ENCODE peak calls at places on chromosomes 6 and 20, in four cellular contexts. L, M, H and S are unnamed samples.

GRCh38 chr6:35072698-35073055 is 68.5 kb downstream of the TCP11 start:
- DNase-seq in L (no peak), M (no peak), H (no peak), S (no peak)

GRCh38 chr6:70124882-70125535 is 177.9 kb downstream of the COL9A1 start:
- DNase-seq in L (no peak), M (no peak), H (no peak), S (no peak)

GRCh38 chr20:41044409-41045062 is 15.9 kb downstream of the TOP1 start:
- DNase-seq in L (no peak), M (peak), H (no peak), S (no peak)

GRCh38 chr6:166712554-166713228 is 85.6 kb upstream of the RPS6KA2 start:
- DNase-seq in L (no peak), M (no peak), H (no peak), S (no peak)

GRCh38 chr6:66796987-66797386 is 1090.0 kb upstream of the EYS start:
- DNase-seq in L (no peak), M (no peak), H (no peak), S (no peak)

GRCh38 chr20:38970302-38970701 is 8.2 kb downstream of the DHX35 start:
- DNase-seq in L (no peak), M (no peak), H (no peak), S (no peak)

GRCh38 chr6:69820018-69820417 is 23.2 kb upstream of the LMBRD1 start:
- DNase-seq in L (no peak), M (no peak), H (no peak), S (no peak)

GRCh38 chr6:36624461-36625160 is 30.4 kb downstream of the SRSF3 start:
- DNase-seq in L (no peak), M (no peak), H (no peak), S (no peak)

GRCh38 chr6:81962198-81962597 is 209.7 kb upstream of the TENT5A start:
- DNase-seq in L (no peak), M (no peak), H (no peak), S (no peak)

GRCh38 chr6:101722991-101723579 is 329.6 kb downstream of the GRIK2 start:
- DNase-seq in L (no peak), M (no peak), H (no peak), S (no peak)

GRCh38 chr6:166456360-166457156 is 73.8 kb upstream of the MPC1 start:
- DNase-seq in L (peak), M (no peak), H (no peak), S (no peak)

GRCh38 chr6:12417191-12417590 is 127.0 kb downstream of the EDN1 start:
- DNase-seq in L (no peak), M (no peak), H (no peak), S (no peak)

GRCh38 chr6:126293891-126294524 is 45.9 kb upstream of the CENPW start:
- DNase-seq in L (no peak), M (no peak), H (no peak), S (no peak)

GRCh38 chr6:50602191-50602810 is 111.0 kb upstream of the TFAP2D start:
- DNase-seq in L (no peak), M (peak), H (peak), S (peak)

GRCh38 chr20:35305682-35306556 is 13.7 kb upstream of the FAM83C start:
- DNase-seq in L (no peak), M (peak), H (peak), S (peak)

GRCh38 chr6:91045152-91045551 is 458.3 kb upstream of the MAP3K7 start:
- DNase-seq in L (no peak), M (peak), H (no peak), S (no peak)

GRCh38 chr6:11315743-11316437 is 83.4 kb upstream of the NEDD9 start:
- DNase-seq in L (no peak), M (no peak), H (no peak), S (no peak)
- TF ChIP-seq FOXM1 in L (no peak), M (no peak), H (no peak), S (no peak)

GRCh38 chr6:75210885-75211739 is 5.3 kb upstream of the COL12A1 start:
- DNase-seq in L (no peak), M (peak), H (peak), S (peak)
- TF ChIP-seq FOXK2 in L (no peak), M (no peak), H (no peak), S (no peak)

DNA sequence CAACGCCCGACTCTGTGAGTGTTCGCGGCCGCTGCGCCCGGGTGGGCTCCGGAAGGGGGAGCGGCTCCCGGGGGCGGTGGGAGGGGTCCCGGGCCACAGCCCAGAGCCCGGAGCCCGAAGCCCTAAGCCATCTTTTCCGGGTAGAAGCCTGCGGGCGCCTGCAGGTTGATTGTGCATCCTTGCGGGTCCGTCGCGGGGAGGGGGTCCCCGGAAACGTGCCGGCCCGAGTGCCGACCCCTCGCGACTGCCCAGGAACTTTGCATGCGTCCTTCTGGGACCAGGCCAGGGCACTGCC is 413 bp downstream of the PTPRA start:
- DNase-seq in L (no peak), M (no peak), H (peak), S (no peak)
- TF ChIP-seq FOXM1 in L (no peak), M (no peak), H (no peak), S (no peak)

GRCh38 chr6:170174771-170175643 is 115.9 kb downstream of the DLL1 start:
- DNase-seq in L (no peak), M (no peak), H (no peak), S (no peak)

GRCh38 chr6:170177383-170178265 is 113.3 kb downstream of the DLL1 start:
- DNase-seq in L (no peak), M (no peak), H (no peak), S (peak)

GRCh38 chr6:170175644-170176620 is 114.9 kb downstream of the DLL1 start:
- DNase-seq in L (no peak), M (no peak), H (no peak), S (no peak)

GRCh38 chr6:170178266-170178560 is 112.7 kb downstream of the DLL1 start:
- DNase-seq in L (no peak), M (no peak), H (no peak), S (no peak)

DNA sequence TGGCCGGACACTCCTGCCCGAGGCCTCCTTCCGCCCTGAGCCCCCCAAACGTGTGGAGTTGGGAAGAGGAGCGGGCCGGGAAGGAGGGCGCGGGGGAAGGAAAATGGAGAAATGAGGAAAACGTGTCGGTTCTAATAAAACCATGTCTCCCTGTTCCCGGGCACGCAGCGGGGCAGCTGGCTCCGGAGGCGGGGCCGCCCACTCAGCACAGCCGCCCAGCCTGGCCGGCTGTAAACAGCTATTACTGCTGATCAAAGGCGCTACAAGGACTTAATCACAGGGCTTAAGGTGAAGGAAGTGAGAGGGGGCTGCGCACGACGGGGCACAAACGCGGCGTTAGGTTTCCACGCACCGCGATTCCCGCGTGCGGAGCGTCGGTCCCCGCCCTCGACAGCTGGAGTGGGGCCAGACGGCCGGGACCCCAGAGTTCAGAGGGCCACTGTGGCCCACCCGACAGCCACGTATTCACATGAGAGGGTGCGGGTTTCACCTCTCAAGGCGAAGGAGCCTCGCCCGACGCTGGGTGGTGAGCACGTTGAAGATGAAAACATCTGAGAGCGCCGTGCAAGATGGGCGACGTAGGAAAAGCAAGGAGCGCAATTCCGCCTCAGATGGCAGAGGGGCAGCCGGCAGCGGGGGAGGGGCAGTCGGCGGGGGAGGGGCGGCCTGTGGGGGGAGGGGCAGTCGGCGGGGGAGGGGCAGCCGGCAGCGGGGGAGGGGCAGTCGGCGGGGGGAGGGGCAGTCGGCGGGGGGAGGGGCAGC is 114.1 kb downstream of the DLL1 start:
- DNase-seq in L (no peak), M (no peak), H (no peak), S (peak)
- TF ChIP-seq FOXK2 in L (no peak), M (no peak), H (no peak), S (no peak)

DNA sequence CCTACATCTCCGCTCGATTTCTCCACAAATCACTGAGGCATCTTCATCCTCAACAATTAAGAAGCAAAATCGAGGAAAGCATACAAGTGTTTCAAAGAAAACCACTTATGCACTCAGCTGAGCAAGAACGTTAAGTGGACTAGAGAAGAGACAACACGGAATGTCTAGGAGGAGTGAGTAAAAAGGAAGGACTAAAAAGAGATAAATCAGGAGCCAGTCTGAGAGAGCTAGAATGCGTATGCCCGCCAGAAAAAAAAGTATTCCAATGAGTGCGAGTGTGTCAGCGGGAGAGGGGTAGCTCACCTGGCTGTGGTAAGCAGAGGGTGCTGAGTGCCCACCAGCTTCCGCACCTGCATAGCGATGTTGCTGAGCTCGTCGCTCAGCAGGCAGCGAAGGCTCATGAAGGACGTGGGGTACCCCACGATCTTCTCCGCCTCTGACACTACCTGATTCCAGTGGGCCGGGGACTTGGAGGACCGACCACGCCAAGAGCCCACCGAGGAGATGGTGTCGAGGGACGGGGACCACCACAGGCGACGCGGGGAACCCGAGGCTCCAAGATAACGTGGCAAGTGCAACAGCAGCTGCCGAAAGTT is 579 bp downstream of the PDSS2 start:
- DNase-seq in L (peak), M (no peak), H (peak), S (peak)
- TF ChIP-seq FOXM1 in L (no peak), M (no peak), H (no peak), S (no peak)

DNA sequence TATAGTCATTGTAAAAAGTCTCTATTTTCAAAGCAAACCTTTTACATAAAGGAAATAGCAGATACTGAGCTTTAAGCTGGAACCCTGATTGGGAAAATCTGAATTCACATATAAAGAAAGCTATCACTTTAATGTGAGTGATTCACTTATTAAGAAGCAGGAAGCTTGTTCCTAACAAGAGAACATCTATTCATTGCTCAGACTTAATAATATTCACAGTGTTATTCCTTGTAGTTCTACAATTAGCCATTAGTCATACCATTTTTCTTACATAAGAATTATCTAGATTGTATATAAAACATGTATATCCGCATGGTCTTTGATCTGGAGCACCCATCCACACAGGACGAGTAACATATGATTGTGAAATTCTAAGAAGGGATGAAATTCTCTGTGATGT is 71.1 kb upstream of the FOXQ1 start:
- DNase-seq in L (no peak), M (no peak), H (no peak), S (no peak)
- TF ChIP-seq FOXK2 in L (no peak), M (no peak), H (no peak), S (no peak)

DNA sequence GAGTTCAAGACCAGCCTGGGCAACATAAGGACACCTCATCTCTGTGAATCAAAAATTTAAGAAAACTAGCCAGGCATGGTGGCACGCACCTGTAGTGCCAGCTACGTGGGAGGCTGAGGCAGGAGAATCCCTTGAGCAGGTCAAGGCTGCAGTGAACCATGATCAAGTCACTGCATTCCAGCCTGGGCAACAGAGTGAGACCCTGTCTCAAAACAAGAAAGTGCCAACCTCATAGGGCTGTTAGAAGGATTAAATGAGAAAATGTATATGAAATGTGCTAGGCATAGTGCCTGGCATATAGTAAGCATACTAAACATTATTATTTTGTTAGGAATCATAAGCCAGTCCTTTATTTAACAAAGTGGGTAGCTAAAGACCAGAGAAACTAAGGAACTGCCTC is 9.1 kb upstream of the MDGA1 start:
- DNase-seq in L (no peak), M (no peak), H (no peak), S (no peak)
- TF ChIP-seq FOXM1 in L (no peak), M (no peak), H (no peak), S (no peak)

DNA sequence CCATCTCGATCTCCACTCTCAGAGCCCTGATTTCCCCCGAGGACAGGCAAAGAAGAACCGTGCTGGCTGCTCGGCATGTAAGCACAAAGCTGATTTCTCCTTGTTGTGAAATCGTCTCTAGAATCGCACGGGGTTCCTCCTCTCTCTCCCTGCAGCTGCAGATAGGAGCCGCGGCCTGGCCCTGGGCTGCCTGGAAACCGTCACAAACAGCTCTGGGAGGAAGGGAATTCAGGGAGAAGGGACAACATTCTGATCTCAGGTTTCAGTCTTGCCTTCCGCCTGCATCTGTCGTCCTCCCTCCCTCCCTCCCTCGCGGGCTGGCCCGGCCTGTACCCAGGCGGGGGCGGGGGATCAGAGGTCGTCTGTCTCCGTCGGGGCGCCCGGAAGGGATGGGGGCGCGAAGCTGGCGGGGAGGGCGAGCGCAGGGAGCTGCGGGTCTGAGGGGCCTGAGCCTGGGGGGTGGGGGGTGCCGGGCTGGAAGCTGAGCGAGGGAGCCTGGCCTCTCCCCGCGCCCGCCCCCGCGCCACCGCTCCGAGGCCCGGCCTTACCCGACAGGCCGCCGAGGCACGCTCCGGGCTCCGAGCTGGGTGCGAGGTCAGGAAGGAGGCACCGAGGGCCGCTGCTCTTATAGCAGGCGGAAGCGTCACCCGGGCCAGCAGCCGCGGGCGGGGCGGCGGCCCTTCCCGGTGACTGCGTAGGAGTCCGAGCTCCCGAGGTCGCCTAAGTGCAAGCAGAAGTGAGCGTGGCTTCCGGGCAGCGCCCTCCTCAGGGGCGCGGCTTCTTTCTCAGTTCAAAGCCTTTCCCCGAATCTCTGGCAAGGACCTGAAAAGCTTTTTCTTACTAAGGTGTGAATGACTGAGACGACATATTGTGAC is at the start of gene SERPINB1:
- DNase-seq in L (no peak), M (peak), H (peak), S (peak)
- TF ChIP-seq FOXK2 in L (no peak), M (peak), H (no peak), S (no peak)